ENCODE peak calls at places on chromosomes 2 and 18, in six cellular contexts. R is PC-9, S is hepatocyte, F is mammary epithelial cell, E is GM23338, D is GM23248. K is an unnamed sample.

GRCh38 chr2:45269149-45269793 is 260.0 kb upstream of the SIX2 start:
- DNase-seq in D (peak), R (no peak), F (no peak), S (no peak), E (no peak), K (no peak)

GRCh38 chr2:96878171-96878570 is 8.3 kb upstream of the SEMA4C start:
- DNase-seq in R (no peak), E (no peak), D (no peak), S (no peak), F (no peak), K (no peak)

GRCh38 chr2:128808462-128809255 is 490.0 kb upstream of the HS6ST1 start:
- DNase-seq in E (no peak), R (peak), S (peak), F (peak), D (peak), K (no peak)

GRCh38 chr18:61948196-61948800 is 55.5 kb upstream of the RNF152 start:
- DNase-seq in F (peak), E (no peak), R (no peak), D (peak), S (no peak), K (no peak)

GRCh38 chr2:62826141-62826540 is 120.6 kb downstream of the EHBP1 start:
- DNase-seq in R (no peak), S (no peak), E (peak), D (peak), F (no peak), K (no peak)

GRCh38 chr2:117523267-117523666 is 291.2 kb upstream of the DDX18 start:
- DNase-seq in E (no peak), R (peak), F (no peak), S (peak), D (no peak), K (no peak)

GRCh38 chr18:73288813-73289212 is 421.0 kb upstream of the NETO1 start:
- DNase-seq in D (no peak), F (no peak), E (no peak), R (peak), S (no peak), K (no peak)

GRCh38 chr2:68831688-68832087 is 39.5 kb downstream of the BMP10 start:
- DNase-seq in F (no peak), S (no peak), R (no peak), D (peak), E (no peak), K (no peak)

GRCh38 chr2:208584387-208584965 is 177.9 kb downstream of the PTH2R start:
- DNase-seq in E (no peak), F (no peak), R (no peak), D (no peak), S (no peak), K (no peak)

GRCh38 chr2:165985120-165985519 is 31.5 kb upstream of the TTC21B start:
- DNase-seq in S (no peak), E (no peak), D (no peak), R (no peak), F (no peak), K (no peak)

GRCh38 chr18:35490894-35491688 is 6.7 kb downstream of the INO80C start:
- DNase-seq in F (no peak), D (no peak), E (peak), S (no peak), R (no peak), K (no peak)

GRCh38 chr2:86036790-86037138 is 68.9 kb downstream of the POLR1A start:
- DNase-seq in F (no peak), S (no peak), E (no peak), R (no peak), D (no peak), K (no peak)

DNA sequence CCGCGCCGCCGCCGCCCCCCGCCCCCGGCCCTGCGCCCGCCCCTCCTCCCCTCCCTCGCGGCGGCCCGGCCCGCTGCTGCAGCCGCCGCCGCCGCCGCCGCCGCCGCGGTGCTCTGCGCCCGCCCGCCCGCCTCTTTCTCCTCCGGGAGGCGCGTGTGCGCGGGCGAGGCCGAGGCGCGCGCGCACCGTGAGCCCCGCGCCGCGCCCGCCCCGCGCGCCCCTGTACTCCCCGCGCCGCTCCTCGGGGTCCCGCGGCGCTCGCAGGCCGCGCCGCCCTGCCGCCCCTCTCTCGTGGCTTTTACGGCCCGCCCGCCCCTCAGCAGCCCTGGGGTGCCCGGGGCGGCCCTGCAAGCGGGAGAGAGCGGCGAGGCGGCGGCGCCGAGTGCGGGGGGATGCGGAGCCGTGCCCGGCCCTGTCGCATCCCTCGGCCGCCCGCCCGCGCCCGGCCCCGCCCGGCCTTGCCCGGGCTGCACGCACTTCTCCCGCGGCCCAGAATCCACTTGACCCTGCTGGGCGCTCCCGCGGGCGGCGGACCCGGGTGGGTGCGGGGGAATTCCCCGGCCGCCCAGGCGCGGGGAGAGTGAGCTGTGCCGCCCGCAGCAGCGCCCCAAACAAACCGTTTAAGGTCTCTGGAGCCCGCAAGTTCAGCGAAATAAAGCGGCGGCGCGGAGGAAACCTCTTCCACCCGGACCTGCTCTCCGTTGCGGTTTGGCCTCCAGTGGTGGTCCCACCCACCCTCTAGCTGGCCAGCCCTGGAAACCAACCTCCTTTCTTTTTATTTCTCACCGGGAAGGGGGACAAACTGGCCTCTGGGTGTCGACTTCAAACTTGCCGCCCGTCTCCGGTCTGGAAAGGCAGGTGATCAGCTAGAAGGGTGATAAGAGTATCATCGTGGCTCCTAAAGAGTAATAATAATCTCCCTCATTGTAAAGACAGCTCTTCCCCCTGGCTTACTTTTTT is 37.4 kb downstream of the AFF3 start:
- DNase-seq in R (no peak), D (peak), E (peak), F (no peak), S (peak), K (no peak)
- TF ChIP-seq EZH2 in R (no peak), D (no peak), E (peak), F (peak), S (peak), K (peak)

GRCh38 chr2:70903171-70903570 is 32.5 kb upstream of the ATP6V1B1 start:
- DNase-seq in E (no peak), R (no peak), F (no peak), D (no peak), S (no peak), K (no peak)

GRCh38 chr2:70906022-70906421 is 29.7 kb upstream of the ATP6V1B1 start:
- DNase-seq in S (no peak), R (no peak), F (no peak), D (no peak), E (no peak), K (no peak)

GRCh38 chr2:70903641-70904340 is 31.9 kb upstream of the ATP6V1B1 start:
- DNase-seq in R (no peak), S (no peak), D (no peak), E (peak), F (no peak), K (no peak)

GRCh38 chr2:70905443-70905842 is 30.3 kb upstream of the ATP6V1B1 start:
- DNase-seq in F (no peak), D (no peak), R (no peak), S (no peak), E (no peak), K (no peak)

GRCh38 chr2:70904371-70905216 is 31.1 kb upstream of the ATP6V1B1 start:
- DNase-seq in S (no peak), E (peak), R (no peak), D (no peak), F (no peak), K (no peak)
- TF ChIP-seq EZH2 in S (peak), E (peak), R (no peak), D (no peak), F (no peak), K (no peak)

GRCh38 chr2:104866883-104867350 is 13.0 kb downstream of the POU3F3 start:
- DNase-seq in D (no peak), S (no peak), E (peak), R (no peak), F (no peak), K (no peak)
- TF ChIP-seq EZH2 in D (no peak), S (peak), E (peak), R (no peak), F (peak), K (no peak)

GRCh38 chr18:37274309-37274987 is 291.1 kb downstream of the CELF4 start:
- DNase-seq in E (no peak), S (no peak), R (no peak), F (no peak), D (no peak), K (no peak)

GRCh38 chr18:37272841-37273240 is 292.8 kb downstream of the CELF4 start:
- DNase-seq in F (no peak), R (no peak), E (no peak), D (no peak), S (no peak), K (no peak)

GRCh38 chr18:37277753-37278152 is 287.8 kb downstream of the CELF4 start:
- DNase-seq in S (no peak), E (no peak), D (no peak), F (no peak), R (no peak), K (no peak)

GRCh38 chr18:37276111-37276510 is 289.5 kb downstream of the CELF4 start:
- DNase-seq in S (no peak), F (no peak), D (no peak), E (no peak), R (no peak), K (no peak)

DNA sequence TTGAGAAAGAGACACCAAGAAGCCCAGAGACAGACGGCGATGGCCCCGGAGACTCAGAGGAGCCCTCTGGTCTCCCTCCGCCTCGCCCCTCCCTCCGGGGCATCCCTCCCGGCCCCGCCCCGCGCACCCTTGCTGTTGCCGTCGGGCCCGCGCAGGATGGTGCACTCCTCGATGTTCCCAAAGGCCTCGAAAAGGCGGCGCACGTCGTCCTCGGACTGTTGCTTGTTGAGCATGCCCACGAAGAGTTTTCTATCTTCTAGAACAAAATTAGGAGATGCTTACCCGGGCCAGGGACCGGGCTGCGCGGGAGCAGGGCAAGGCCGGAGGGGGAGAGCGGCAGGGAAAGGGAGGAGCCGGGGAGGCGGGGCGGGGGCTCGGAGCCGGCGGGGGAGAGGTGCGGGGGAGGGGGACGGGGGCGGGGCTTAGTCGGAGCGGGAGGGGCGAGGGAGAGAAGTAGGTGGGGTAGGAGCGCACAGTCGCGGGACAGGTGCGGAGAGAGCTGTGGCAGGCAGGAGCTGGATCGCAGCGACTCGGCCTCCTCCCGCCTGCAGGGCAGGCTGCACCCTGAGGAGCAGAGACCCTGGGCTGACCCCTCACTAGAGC is 290.5 kb downstream of the CELF4 start:
- DNase-seq in F (no peak), D (no peak), E (peak), S (no peak), R (no peak), K (no peak)
- TF ChIP-seq EZH2 in F (no peak), D (no peak), E (no peak), S (no peak), R (no peak), K (no peak)

GRCh38 chr2:172107690-172108586 is 5.2 kb upstream of the DLX2 start:
- DNase-seq in E (peak), R (no peak), F (no peak), S (no peak), D (peak), K (no peak)
- TF ChIP-seq EZH2 in E (peak), R (no peak), F (no peak), S (peak), D (no peak), K (no peak)

GRCh38 chr2:216691210-216691741 is 4.1 kb downstream of the IGFBP5 start:
- DNase-seq in R (peak), F (peak), S (peak), E (peak), D (peak), K (no peak)
- TF ChIP-seq EZH2 in R (no peak), F (no peak), S (no peak), E (no peak), D (no peak), K (no peak)

GRCh38 chr18:46915800-46916550 is 1.3 kb downstream of the PIAS2 start:
- DNase-seq in D (peak), F (no peak), R (no peak), E (no peak), S (no peak), K (no peak)
- TF ChIP-seq EZH2 in D (no peak), F (no peak), R (no peak), E (no peak), S (no peak), K (no peak)